ENCODE peak calls at places on chromosomes 7 and 10, in nine cellular contexts. U, Z, K, E, D, X, H, L and F are unnamed samples.

GRCh38 chr10:87623191-87623590 is 36.5 kb upstream of the PAPSS2 start:
- DNase-seq in U (no peak), Z (no peak), K (no peak), E (no peak), D (no peak), X (no peak), H (no peak), L (no peak), F (no peak)

GRCh38 chr10:124644281-124644680 is 99.9 kb downstream of the FAM53B start:
- DNase-seq in U (no peak), Z (no peak), K (no peak), E (no peak), D (no peak), X (no peak), H (no peak), L (no peak), F (no peak)

GRCh38 chr10:51313259-51313658 is 239.0 kb downstream of the PRKG1 start:
- DNase-seq in U (no peak), Z (no peak), K (no peak), E (no peak), D (no peak), X (no peak), H (no peak), L (no peak), F (no peak)

GRCh38 chr10:104328916-104329710 is 9.2 kb downstream of the ITPRIP start:
- DNase-seq in U (peak), Z (peak), K (peak), E (peak), D (no peak), X (no peak), H (peak), L (peak), F (peak)

GRCh38 chr7:24197852-24198251 is 86.1 kb upstream of the NPY start:
- DNase-seq in U (no peak), Z (no peak), K (no peak), E (no peak), D (no peak), X (no peak), H (no peak), L (no peak), F (no peak)

GRCh38 chr10:103493911-103494877 is 689 bp downstream of the NEURL1 start:
- DNase-seq in U (peak), Z (no peak), K (no peak), E (no peak), D (peak), X (no peak), H (no peak), L (peak), F (peak)

GRCh38 chr7:116614509-116615285 is 57.3 kb upstream of the MET start:
- DNase-seq in U (no peak), Z (no peak), K (no peak), E (no peak), D (no peak), X (no peak), H (no peak), L (no peak), F (no peak)

GRCh38 chr10:61313460-61313859 is 139.7 kb downstream of the TMEM26 start:
- DNase-seq in U (peak), Z (no peak), K (no peak), E (peak), D (no peak), X (no peak), H (no peak), L (no peak), F (no peak)

GRCh38 chr10:58178811-58179210 is 88.9 kb downstream of the IPMK start:
- DNase-seq in U (no peak), Z (no peak), K (no peak), E (no peak), D (no peak), X (no peak), H (no peak), L (no peak), F (no peak)

GRCh38 chr10:69965919-69966662 is 86.6 kb upstream of the MACROH2A2 start:
- DNase-seq in U (no peak), Z (no peak), K (no peak), E (no peak), D (no peak), X (no peak), H (no peak), L (no peak), F (no peak)

GRCh38 chr10:70054902-70055301 is 2.3 kb downstream of the MACROH2A2 start:
- DNase-seq in U (no peak), Z (no peak), K (no peak), E (no peak), D (no peak), X (no peak), H (no peak), L (no peak), F (peak)

GRCh38 chr7:131943616-131944015 is 387.2 kb upstream of the PODXL start:
- DNase-seq in U (no peak), Z (no peak), K (no peak), E (no peak), D (peak), X (no peak), H (no peak), L (no peak), F (peak)

GRCh38 chr10:26711324-26711723 is 13.8 kb downstream of the PDSS1 start:
- DNase-seq in U (no peak), Z (no peak), K (no peak), E (no peak), D (no peak), X (no peak), H (no peak), L (no peak), F (no peak)

GRCh38 chr10:93991596-93992284 is 2.0 kb upstream of the PLCE1 start:
- DNase-seq in U (no peak), Z (peak), K (no peak), E (peak), D (no peak), X (peak), H (no peak), L (peak), F (peak)

GRCh38 chr7:98713411-98713810 is 96.3 kb downstream of the NPTX2 start:
- DNase-seq in U (no peak), Z (no peak), K (no peak), E (no peak), D (no peak), X (no peak), H (no peak), L (no peak), F (no peak)

GRCh38 chr10:1651280-1651975 is 85.9 kb downstream of the ADARB2 start:
- DNase-seq in U (no peak), Z (no peak), K (no peak), E (no peak), D (no peak), X (no peak), H (no peak), L (no peak), F (no peak)

GRCh38 chr7:40673285-40673684 is 538.5 kb downstream of the SUGCT start:
- DNase-seq in U (no peak), Z (no peak), K (no peak), E (peak), D (no peak), X (no peak), H (no peak), L (no peak), F (no peak)

GRCh38 chr10:100518761-100519241 is 860 bp downstream of the SEC31B start:
- DNase-seq in U (peak), Z (peak), K (peak), E (peak), D (peak), X (peak), H (no peak), L (peak), F (peak)

GRCh38 chr7:91436655-91437054 is 172.4 kb downstream of the FZD1 start:
- DNase-seq in U (no peak), Z (no peak), K (no peak), E (no peak), D (no peak), X (no peak), H (no peak), L (no peak), F (no peak)

GRCh38 chr7:115297651-115298050 is 375.8 kb downstream of the MDFIC start:
- DNase-seq in U (no peak), Z (no peak), K (no peak), E (peak), D (no peak), X (peak), H (no peak), L (peak), F (no peak)

GRCh38 chr7:232571-233455 is 40.4 kb downstream of the FAM20C start:
- DNase-seq in U (no peak), Z (no peak), K (no peak), E (peak), D (no peak), X (no peak), H (no peak), L (no peak), F (no peak)

GRCh38 chr7:101747058-101747617 is 70.3 kb upstream of the CUX1 start:
- DNase-seq in U (no peak), Z (no peak), K (no peak), E (no peak), D (no peak), X (no peak), H (no peak), L (no peak), F (no peak)

GRCh38 chr7:102313997-102314780 is 27.5 kb downstream of the SH2B2 start:
- DNase-seq in U (no peak), Z (no peak), K (no peak), E (no peak), D (peak), X (no peak), H (no peak), L (no peak), F (no peak)

GRCh38 chr10:71641986-71642385 is 77.6 kb downstream of the C10orf105 start:
- DNase-seq in U (no peak), Z (no peak), K (no peak), E (no peak), D (no peak), X (no peak), H (no peak), L (no peak), F (no peak)

GRCh38 chr7:146216371-146217041 is 99.9 kb downstream of the CNTNAP2 start:
- DNase-seq in U (no peak), Z (no peak), K (no peak), E (no peak), D (no peak), X (no peak), H (no peak), L (no peak), F (no peak)

GRCh38 chr10:71989658-71990454 is 25.7 kb downstream of the CHST3 start:
- DNase-seq in U (no peak), Z (no peak), K (no peak), E (no peak), D (no peak), X (no peak), H (no peak), L (no peak), F (no peak)

GRCh38 chr10:13803566-13804554 is 217.1 kb downstream of the PRPF18 start:
- DNase-seq in U (no peak), Z (no peak), K (no peak), E (no peak), D (no peak), X (no peak), H (no peak), L (no peak), F (no peak)

GRCh38 chr10:53314856-53315255 is 542.3 kb upstream of the MBL2 start:
- DNase-seq in U (no peak), Z (no peak), K (no peak), E (peak), D (no peak), X (no peak), H (no peak), L (no peak), F (no peak)

GRCh38 chr10:24569828-24570657 is 153.6 kb downstream of the ARHGAP21 start:
- DNase-seq in U (no peak), Z (no peak), K (no peak), E (no peak), D (no peak), X (no peak), H (no peak), L (no peak), F (no peak)

GRCh38 chr10:70742537-70743429 is 42.4 kb downstream of the TBATA start:
- DNase-seq in U (no peak), Z (no peak), K (no peak), E (peak), D (no peak), X (no peak), H (no peak), L (no peak), F (no peak)

GRCh38 chr10:20858292-20859124 is 38.6 kb downstream of the NEBL start:
- DNase-seq in U (no peak), Z (no peak), K (no peak), E (peak), D (peak), X (no peak), H (no peak), L (no peak), F (no peak)

GRCh38 chr10:97427571-97428179 is 1.7 kb downstream of the PGAM1 start:
- DNase-seq in U (peak), Z (no peak), K (no peak), E (no peak), D (peak), X (no peak), H (no peak), L (no peak), F (peak)

GRCh38 chr7:1397491-1398327 is 61.6 kb downstream of the MICALL2 start:
- DNase-seq in U (no peak), Z (no peak), K (no peak), E (peak), D (no peak), X (no peak), H (no peak), L (no peak), F (no peak)

GRCh38 chr10:62424026-62424425 is 49.9 kb downstream of the ZNF365 start:
- DNase-seq in U (peak), Z (no peak), K (no peak), E (no peak), D (no peak), X (no peak), H (no peak), L (no peak), F (no peak)

GRCh38 chr10:46542567-46543323 is 13.7 kb downstream of the GPRIN2 start:
- DNase-seq in U (no peak), Z (no peak), K (no peak), E (no peak), D (no peak), X (peak), H (no peak), L (no peak), F (peak)

GRCh38 chr7:739964-740942 is 13.2 kb upstream of the PRKAR1B start:
- DNase-seq in U (no peak), Z (no peak), K (no peak), E (no peak), D (no peak), X (no peak), H (no peak), L (no peak), F (no peak)

GRCh38 chr10:6269953-6270867 is 67.5 kb downstream of the PFKFB3 start:
- DNase-seq in U (peak), Z (no peak), K (peak), E (no peak), D (no peak), X (no peak), H (no peak), L (no peak), F (no peak)